ENCODE peak calls at places on chromosomes 7 and 10, in five cellular contexts. N, R, M, C and G are unnamed samples.

GRCh38 chr7:97025130-97025499 is 484 bp upstream of the DLX5 start:
- DNase-seq in N (no peak), R (no peak), M (no peak), C (no peak), G (no peak)

GRCh38 chr7:16357921-16358320 is 63.4 kb downstream of the CRPPA start:
- DNase-seq in N (no peak), R (no peak), M (peak), C (peak), G (no peak)

GRCh38 chr10:99562631-99563030 is 29.9 kb downstream of the NKX2-3 start:
- DNase-seq in N (no peak), R (no peak), M (no peak), C (no peak), G (no peak)

GRCh38 chr7:76047305-76047810 is 442 bp downstream of the STYXL1 start:
- DNase-seq in N (peak), R (no peak), M (no peak), C (no peak), G (no peak)

GRCh38 chr7:92641921-92642511 is 51.8 kb upstream of the FAM133B start:
- DNase-seq in N (no peak), R (no peak), M (peak), C (no peak), G (peak)

GRCh38 chr7:99614495-99614894 is 2.3 kb upstream of the ZSCAN25 start:
- DNase-seq in N (no peak), R (no peak), M (no peak), C (no peak), G (no peak)

GRCh38 chr7:16484453-16485158 is 19.1 kb upstream of the SOSTDC1 start:
- DNase-seq in N (no peak), R (peak), M (peak), C (no peak), G (no peak)

GRCh38 chr7:50197547-50197946 is 104.5 kb upstream of the ZPBP start:
- DNase-seq in N (peak), R (peak), M (no peak), C (no peak), G (no peak)

GRCh38 chr10:94125856-94126255 is 132.1 kb downstream of the PLCE1 start:
- DNase-seq in N (no peak), R (no peak), M (peak), C (no peak), G (no peak)

GRCh38 chr10:34183397-34183796 is 631.7 kb downstream of the PARD3 start:
- DNase-seq in N (no peak), R (no peak), M (no peak), C (no peak), G (no peak)

GRCh38 chr10:62655337-62655994 is 149.1 kb upstream of the ADO start:
- DNase-seq in N (peak), R (no peak), M (no peak), C (no peak), G (peak)

GRCh38 chr10:114821915-114822770 is 563 bp downstream of the FHIP2A start:
- DNase-seq in N (peak), R (peak), M (peak), C (peak), G (peak)

GRCh38 chr10:96512997-96513685 is 585 bp downstream of the TLL2 start:
- DNase-seq in N (peak), R (peak), M (peak), C (peak), G (no peak)

GRCh38 chr10:30894221-30894620 is 137.4 kb downstream of the ZNF438 start:
- DNase-seq in N (no peak), R (no peak), M (no peak), C (no peak), G (no peak)

GRCh38 chr7:101717986-101718746 is 89.1 kb upstream of the MYL10 start:
- DNase-seq in N (no peak), R (peak), M (peak), C (no peak), G (no peak)

GRCh38 chr10:71241114-71241898 is 28.9 kb downstream of the UNC5B start:
- DNase-seq in N (no peak), R (no peak), M (peak), C (no peak), G (no peak)

GRCh38 chr7:100089458-100090201 is 861 bp downstream of the COPS6 start:
- DNase-seq in N (no peak), R (no peak), M (peak), C (no peak), G (no peak)

GRCh38 chr7:29091722-29092121 is 54.6 kb downstream of the CPVL start:
- DNase-seq in N (peak), R (no peak), M (no peak), C (no peak), G (peak)

GRCh38 chr7:80680159-80680903 is 41.9 kb downstream of the CD36 start:
- DNase-seq in N (no peak), R (no peak), M (no peak), C (no peak), G (no peak)

GRCh38 chr10:30782543-30783461 is 153.2 kb upstream of the LYZL2 start:
- DNase-seq in N (peak), R (no peak), M (peak), C (no peak), G (peak)

GRCh38 chr10:35504132-35504531 is 101.0 kb upstream of the GJD4 start:
- DNase-seq in N (no peak), R (no peak), M (no peak), C (no peak), G (no peak)

GRCh38 chr10:35498693-35499092 is 106.4 kb upstream of the GJD4 start:
- DNase-seq in N (peak), R (no peak), M (no peak), C (no peak), G (peak)

GRCh38 chr10:35502697-35503096 is 102.4 kb upstream of the GJD4 start:
- DNase-seq in N (no peak), R (no peak), M (no peak), C (no peak), G (no peak)

GRCh38 chr10:35503548-35503947 is 101.6 kb upstream of the GJD4 start:
- DNase-seq in N (no peak), R (no peak), M (no peak), C (no peak), G (no peak)

DNA sequence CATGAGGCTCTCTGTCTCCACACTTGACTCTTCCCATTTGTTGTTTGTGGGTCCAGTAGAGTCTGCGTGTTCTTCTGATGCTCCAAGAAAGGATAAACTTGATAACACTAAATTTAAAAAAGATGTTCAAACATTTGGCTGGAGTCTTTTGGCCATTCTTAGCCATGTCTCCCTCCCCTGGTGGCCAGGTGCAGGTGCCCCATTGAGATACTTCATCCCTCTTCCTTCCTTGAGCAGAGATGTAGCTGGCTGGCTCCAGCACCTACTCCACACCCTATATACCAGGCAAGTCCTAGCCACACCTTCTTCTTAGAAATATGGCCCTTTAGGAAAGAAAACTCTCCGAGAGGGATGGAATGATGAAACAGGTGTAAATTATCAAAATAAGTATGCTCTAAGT is 103.2 kb upstream of the GJD4 start:
- DNase-seq in N (no peak), R (no peak), M (no peak), C (no peak), G (no peak)
- TF ChIP-seq CTCF in N (peak), R (no peak), M (no peak), C (no peak), G (no peak)

DNA sequence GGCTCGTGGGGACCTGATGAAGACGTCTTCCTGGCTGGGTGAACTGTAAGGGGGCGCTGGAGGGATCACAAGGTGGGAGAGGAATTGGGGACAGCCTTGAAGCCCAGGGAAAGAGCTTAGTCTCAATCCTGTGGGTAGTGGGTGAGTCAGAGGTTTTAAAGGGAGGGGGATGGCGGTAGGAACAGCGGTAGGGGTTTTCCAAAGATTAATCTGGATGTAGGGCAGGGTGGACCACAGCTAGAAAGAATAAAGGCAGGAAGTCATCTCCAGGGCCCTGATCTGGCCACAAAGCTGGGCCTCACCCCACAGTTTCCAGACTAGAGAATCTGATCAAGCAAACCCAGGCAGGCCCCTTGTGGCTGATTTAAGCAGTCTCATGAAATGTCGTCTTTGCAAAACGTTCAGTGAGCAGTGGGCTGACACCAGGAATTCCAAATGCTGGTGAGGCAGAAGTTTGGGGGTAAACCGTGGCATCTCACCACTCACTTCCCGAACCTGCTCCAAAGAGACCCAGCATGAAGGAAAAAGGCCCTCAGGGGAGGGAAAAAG is 65.3 kb downstream of the CALML3 start:
- DNase-seq in N (no peak), R (no peak), M (peak), C (no peak), G (no peak)
- TF ChIP-seq CTCF in N (no peak), R (peak), M (peak), C (no peak), G (no peak)

GRCh38 chr7:120725376-120726039 is 132.4 kb downstream of the TSPAN12 start:
- DNase-seq in N (peak), R (peak), M (peak), C (no peak), G (peak)
- TF ChIP-seq CTCF in N (peak), R (peak), M (peak), C (peak), G (peak)

GRCh38 chr10:98414932-98415709 is at the start of gene PYROXD2:
- DNase-seq in N (peak), R (peak), M (peak), C (peak), G (peak)
- TF ChIP-seq CTCF in N (no peak), R (no peak), M (no peak), C (no peak), G (no peak)

GRCh38 chr7:149799397-149800168 is 26.2 kb upstream of the ZNF467 start:
- DNase-seq in N (peak), R (peak), M (no peak), C (peak), G (peak)
- TF ChIP-seq CTCF in N (peak), R (peak), M (peak), C (peak), G (peak)

GRCh38 chr7:64628192-64628591 is 37.7 kb upstream of the ZNF107 start:
- DNase-seq in N (no peak), R (no peak), M (no peak), C (no peak), G (no peak)

GRCh38 chr7:64633401-64633800 is 32.5 kb upstream of the ZNF107 start:
- DNase-seq in N (no peak), R (no peak), M (no peak), C (no peak), G (no peak)

GRCh38 chr7:64632029-64632428 is 33.9 kb upstream of the ZNF107 start:
- DNase-seq in N (no peak), R (no peak), M (no peak), C (no peak), G (no peak)

GRCh38 chr7:64628721-64629120 is 37.2 kb upstream of the ZNF107 start:
- DNase-seq in N (no peak), R (no peak), M (no peak), C (no peak), G (no peak)

GRCh38 chr7:64630496-64630895 is 35.4 kb upstream of the ZNF107 start:
- DNase-seq in N (no peak), R (no peak), M (peak), C (peak), G (no peak)
- TF ChIP-seq CTCF in N (peak), R (no peak), M (peak), C (peak), G (no peak)